ENCODE peak calls at places on chromosomes 3 and 15, in eight cellular contexts. L, H, K, A, R, I, V and U are unnamed samples.

GRCh38 chr3:182294256-182294655 is 499.0 kb upstream of the ATP11B start:
- DNase-seq in I (peak; percentile 93), L (no peak), R (no peak), H (no peak), V (no peak), K (no peak), A (no peak), U (no peak)

GRCh38 chr15:78007965-78008886 is 69.3 kb downstream of the TBC1D2B start:
- DNase-seq in R (no peak), I (peak; percentile 76), L (peak; percentile 94), K (peak; percentile 86), A (no peak), H (no peak), V (peak; percentile 91), U (no peak)

GRCh38 chr3:117281371-117281770 is 571.8 kb downstream of the TUSC7 start:
- DNase-seq in I (no peak), K (no peak), H (no peak), A (no peak), V (no peak), L (no peak), R (no peak), U (no peak)

GRCh38 chr3:171185359-171185758 is 158.8 kb upstream of the SLC2A2 start:
- DNase-seq in A (no peak), K (no peak), R (no peak), I (no peak), H (no peak), V (no peak), L (no peak), U (no peak)

GRCh38 chr3:18734309-18734708 is 309.2 kb upstream of the SATB1 start:
- DNase-seq in L (no peak), A (no peak), R (no peak), V (no peak), H (no peak), I (no peak), K (no peak), U (no peak)

GRCh38 chr15:90889736-90890456 is 5.6 kb downstream of the FES start:
- DNase-seq in V (no peak), K (no peak), A (no peak), I (no peak), R (no peak), H (peak; percentile 59), L (no peak), U (no peak)

GRCh38 chr15:78637776-78638435 is 3.1 kb downstream of the CHRNB4 start:
- DNase-seq in K (no peak), A (peak; percentile 66), R (no peak), L (no peak), I (no peak), V (no peak), H (no peak), U (no peak)

GRCh38 chr3:21163961-21164360 is 587.0 kb downstream of the ZNF385D start:
- DNase-seq in R (no peak), H (no peak), A (no peak), L (no peak), V (no peak), I (no peak), K (no peak), U (no peak)

GRCh38 chr3:27632431-27633223 is 89.5 kb downstream of the EOMES start:
- DNase-seq in A (no peak), I (peak; percentile 64), H (no peak), R (peak; percentile 77), V (peak; percentile 85), K (peak; percentile 50), L (peak; percentile 23), U (no peak)

GRCh38 chr15:90872481-90873184 is 4.2 kb downstream of the FURIN start:
- DNase-seq in L (no peak), V (no peak), H (no peak), I (peak; percentile 81), R (peak; percentile 45), A (peak; percentile 78), K (no peak), U (no peak)

GRCh38 chr15:38224486-38224885 is 28.1 kb upstream of the SPRED1 start:
- DNase-seq in I (no peak), H (no peak), L (no peak), A (no peak), R (no peak), K (no peak), V (no peak), U (no peak)

GRCh38 chr3:55549172-55549571 is 62.1 kb upstream of the WNT5A start:
- DNase-seq in I (no peak), R (no peak), L (no peak), A (no peak), V (no peak), K (no peak), H (no peak), U (no peak)

GRCh38 chr3:147410126-147410517 is 957 bp downstream of the ZIC1 start:
- DNase-seq in R (no peak), A (no peak), I (no peak), K (no peak), V (no peak), H (no peak), L (no peak), U (no peak)

GRCh38 chr3:188052229-188052965 is 101.6 kb upstream of the LPP start:
- DNase-seq in R (no peak), V (peak; percentile 92), I (peak; percentile 79), H (peak; percentile 26), K (peak; percentile 94), L (peak; percentile 45), A (no peak), U (no peak)

GRCh38 chr3:148466143-148466542 is 231.6 kb upstream of the AGTR1 start:
- DNase-seq in I (peak; percentile 80), K (no peak), L (no peak), A (no peak), H (no peak), V (no peak), R (no peak), U (no peak)

GRCh38 chr3:129597792-129598381 is 8.6 kb downstream of the PLXND1 start:
- DNase-seq in A (no peak), K (no peak), I (peak; percentile 24), H (peak; percentile 45), V (no peak), R (no peak), L (no peak), U (no peak)

GRCh38 chr3:194464692-194465091 is 22.1 kb downstream of the ATP13A3 start:
- DNase-seq in V (no peak), H (no peak), I (no peak), L (no peak), K (no peak), A (no peak), R (no peak), U (no peak)

GRCh38 chr3:108133858-108134554 is 43.2 kb upstream of the CD47 start:
- DNase-seq in V (no peak), H (no peak), I (no peak), R (no peak), L (no peak), A (no peak), K (no peak), U (no peak)
- H3K4me1 ChIP-seq in V (no peaks in the 10 kb centered on the region), H (peaks cover 2% of the 10 kb centered on the region), I (peaks cover 29% of the 10 kb centered on the region), R (peaks cover 14% of the 10 kb centered on the region), L (peaks cover 9% of the 10 kb centered on the region), A (peaks cover 31% of the 10 kb centered on the region), K (no peaks in the 10 kb centered on the region), U (peaks cover 27% of the 10 kb centered on the region)

GRCh38 chr3:112117415-112117814 is 15.6 kb downstream of the GCSAM start:
- DNase-seq in H (no peak), I (no peak), L (no peak), R (no peak), V (no peak), A (no peak), K (no peak), U (no peak)

GRCh38 chr3:112115161-112115739 is 17.8 kb downstream of the GCSAM start:
- DNase-seq in H (no peak), V (no peak), A (no peak), I (no peak), L (no peak), R (no peak), K (no peak), U (no peak)

GRCh38 chr3:112115806-112116383 is 17.2 kb downstream of the GCSAM start:
- DNase-seq in A (no peak), L (no peak), V (no peak), K (no peak), H (no peak), R (no peak), I (no peak), U (no peak)

GRCh38 chr3:112117826-112118571 is 15.0 kb downstream of the GCSAM start:
- DNase-seq in A (no peak), H (no peak), L (no peak), R (no peak), I (no peak), V (no peak), K (no peak), U (no peak)

DNA sequence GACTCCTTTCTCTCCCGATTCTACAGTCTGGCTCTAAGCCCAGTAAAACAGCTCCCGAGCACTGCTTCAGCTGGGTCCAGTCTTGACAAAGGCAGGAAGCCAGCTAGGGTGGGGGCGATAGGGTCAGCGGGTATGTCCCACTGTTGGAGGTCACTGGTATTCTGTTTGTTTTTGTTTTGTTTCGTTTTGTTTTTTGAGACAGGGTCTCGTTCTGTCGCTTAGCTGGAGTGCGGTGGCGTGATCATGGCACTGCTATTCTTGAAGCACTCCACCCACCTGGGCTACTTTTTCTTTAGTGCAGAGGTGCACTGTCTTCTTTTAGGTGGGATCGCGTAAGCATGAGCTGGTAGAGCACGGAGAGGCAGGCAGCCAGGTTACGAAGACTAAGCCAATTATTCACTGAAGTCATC is 16.3 kb downstream of the GCSAM start:
- DNase-seq in H (no peak), L (no peak), A (no peak), I (no peak), V (no peak), R (no peak), K (no peak), U (no peak)
- H3K4me1 ChIP-seq in H (peaks cover 12% of the 10 kb centered on the region), L (peaks cover 9% of the 10 kb centered on the region), A (no peaks in the 10 kb centered on the region), I (no peaks in the 10 kb centered on the region), V (no peaks in the 10 kb centered on the region), R (no peaks in the 10 kb centered on the region), K (no peaks in the 10 kb centered on the region), U (no peaks in the 10 kb centered on the region)

GRCh38 chr15:92925409-92925808 is 25.3 kb downstream of the CHD2 start:
- DNase-seq in K (no peak), I (no peak), H (no peak), A (no peak), V (no peak), L (no peak), R (no peak), U (no peak)

GRCh38 chr15:92920595-92921169 is 20.6 kb downstream of the CHD2 start:
- DNase-seq in V (no peak), A (no peak), H (no peak), L (no peak), R (no peak), K (no peak), I (no peak), U (no peak)

GRCh38 chr15:92922405-92923002 is 22.4 kb downstream of the CHD2 start:
- DNase-seq in K (no peak), L (no peak), R (no peak), V (no peak), I (no peak), H (no peak), A (no peak), U (no peak)

GRCh38 chr15:92921215-92922131 is 21.3 kb downstream of the CHD2 start:
- DNase-seq in A (no peak), R (no peak), L (no peak), I (peak; percentile 64), H (no peak), V (no peak), K (no peak), U (no peak)

GRCh38 chr15:92924216-92924615 is 24.1 kb downstream of the CHD2 start:
- DNase-seq in I (no peak), K (no peak), R (no peak), A (no peak), L (no peak), V (no peak), H (no peak), U (no peak)
- H3K4me1 ChIP-seq in I (peaks cover 22% of the 10 kb centered on the region), K (peaks cover 16% of the 10 kb centered on the region), R (peaks cover 36% of the 10 kb centered on the region), A (peaks cover 47% of the 10 kb centered on the region), L (peaks cover 52% of the 10 kb centered on the region), V (peaks cover 18% of the 10 kb centered on the region), H (peaks cover 4% of the 10 kb centered on the region), U (peaks cover 54% of the 10 kb centered on the region)

GRCh38 chr3:52218026-52218425 is 7.4 kb downstream of the TLR9 start:
- DNase-seq in L (no peak), R (peak; percentile 46), V (no peak), H (no peak), I (no peak), A (no peak), K (no peak), U (no peak)
- H3K4me1 ChIP-seq in L (peaks cover 27% of the 10 kb centered on the region), R (peaks cover 34% of the 10 kb centered on the region), V (no peaks in the 10 kb centered on the region), H (peaks cover 8% of the 10 kb centered on the region), I (peaks cover 22% of the 10 kb centered on the region), A (peaks cover 18% of the 10 kb centered on the region), K (peaks cover 10% of the 10 kb centered on the region), U (peaks cover 19% of the 10 kb centered on the region)